ENCODE peak calls at places on chromosomes 2 and 18, in five cellular contexts. N, W, F, S and Z are unnamed samples. For H3K36me3 and H3K9me3, the result is how much of the 10 kb centered on the place peaks cover.

GRCh38 chr2:54838585-54839035 is 115.1 kb downstream of the EML6 start:
- DNase-seq in N (peak), W (peak), F (peak), S (peak), Z (peak)

GRCh38 chr2:46601328-46601963 is 122.1 kb downstream of the TMEM247 start:
- DNase-seq in N (peak), W (no peak), F (peak), S (no peak), Z (no peak)

GRCh38 chr2:1504311-1504750 is 91.1 kb downstream of the TPO start:
- DNase-seq in N (no peak), W (no peak), F (no peak), S (no peak), Z (no peak)

GRCh38 chr18:74897971-74898657 is 300.4 kb downstream of the ZNF407 start:
- DNase-seq in N (peak), W (no peak), F (peak), S (no peak), Z (peak)

GRCh38 chr2:215693269-215693998 is 257.6 kb upstream of the FN1 start:
- DNase-seq in N (peak), W (no peak), F (peak), S (no peak), Z (peak)

GRCh38 chr2:240449764-240450531 is 14.5 kb downstream of the GPC1 start:
- DNase-seq in N (no peak), W (no peak), F (peak), S (no peak), Z (no peak)

GRCh38 chr2:122530812-122531211 is 775.4 kb downstream of the TSN start:
- DNase-seq in N (no peak), W (no peak), F (no peak), S (no peak), Z (no peak)

GRCh38 chr2:71465356-71465755 is 12.0 kb downstream of the DYSF start:
- DNase-seq in N (no peak), W (no peak), F (no peak), S (no peak), Z (no peak)

GRCh38 chr2:126658316-126658909 is 2.5 kb downstream of the GYPC start:
- DNase-seq in N (no peak), W (no peak), F (no peak), S (no peak), Z (no peak)

GRCh38 chr2:108297436-108298141 is 8.9 kb downstream of the SULT1C2 start:
- DNase-seq in N (peak), W (no peak), F (peak), S (no peak), Z (peak)

GRCh38 chr18:34942975-34943374 is 98.2 kb upstream of the MAPRE2 start:
- DNase-seq in N (no peak), W (peak), F (no peak), S (no peak), Z (no peak)

GRCh38 chr18:45775241-45775676 is 50.2 kb upstream of the SIGLEC15 start:
- DNase-seq in N (no peak), W (peak), F (peak), S (peak), Z (peak)

GRCh38 chr2:217610411-217610814 is 392.4 kb downstream of the TNS1 start:
- DNase-seq in N (no peak), W (no peak), F (no peak), S (no peak), Z (no peak)

GRCh38 chr2:236180831-236181453 is 12.8 kb upstream of the GBX2 start:
- DNase-seq in N (peak), W (peak), F (peak), S (peak), Z (peak)

GRCh38 chr2:190763901-190764514 is 115.1 kb downstream of the NAB1 start:
- DNase-seq in N (peak), W (no peak), F (peak), S (no peak), Z (no peak)

GRCh38 chr2:150127271-150127990 is 360.0 kb downstream of the RND3 start:
- DNase-seq in N (no peak), W (no peak), F (no peak), S (no peak), Z (no peak)

GRCh38 chr18:22550861-22551260 is 133.1 kb upstream of the CTAGE1 start:
- DNase-seq in N (no peak), W (no peak), F (no peak), S (no peak), Z (no peak)

GRCh38 chr2:84881581-84882414 is 914 bp upstream of the TRABD2A start:
- DNase-seq in N (peak), W (peak), F (peak), S (peak), Z (peak)

GRCh38 chr2:70044290-70045040 is 42.8 kb upstream of the PCBP1 start:
- DNase-seq in N (peak), W (peak), F (no peak), S (no peak), Z (no peak)

GRCh38 chr18:32469691-32470131 is 971 bp downstream of the GAREM1 start:
- DNase-seq in N (peak), W (peak), F (peak), S (no peak), Z (no peak)

GRCh38 chr18:57898506-57899124 is 95.5 kb upstream of the ATP8B1 start:
- DNase-seq in N (peak), W (no peak), F (peak), S (no peak), Z (peak)

GRCh38 chr2:28810384-28811285 is at the start of gene SPDYA:
- DNase-seq in N (peak), W (peak), F (peak), S (no peak), Z (peak)

GRCh38 chr18:42298744-42299685 is 344.0 kb downstream of the PIK3C3 start:
- DNase-seq in N (peak), W (peak), F (peak), S (peak), Z (peak)

GRCh38 chr2:96267159-96267971 is 1.3 kb downstream of the CIAO1 start:
- DNase-seq in N (peak), W (peak), F (peak), S (peak), Z (peak)

GRCh38 chr2:224354631-224355211 is 47.2 kb downstream of the FAM124B start:
- DNase-seq in N (no peak), W (no peak), F (no peak), S (no peak), Z (no peak)

GRCh38 chr2:240237609-240238151 is 97.2 kb upstream of the OTOS start:
- DNase-seq in N (peak), W (no peak), F (peak), S (no peak), Z (peak)

GRCh38 chr2:237429761-237430160 is 15.8 kb upstream of the COL6A3 start:
- DNase-seq in N (no peak), W (no peak), F (no peak), S (no peak), Z (no peak)

GRCh38 chr2:128445533-128445900 is 126.8 kb upstream of the HS6ST1 start:
- DNase-seq in N (no peak), W (no peak), F (no peak), S (no peak), Z (no peak)

GRCh38 chr2:239055756-239056493 is 208.0 kb downstream of the TWIST2 start:
- DNase-seq in N (peak), W (no peak), F (no peak), S (no peak), Z (no peak)
- H3K36me3 ChIP-seq in N (under half), W (under half), F (under half), S (under half), Z (under half)

GRCh38 chr2:86439879-86440630 is 1.1 kb upstream of the KDM3A start:
- DNase-seq in N (no peak), W (no peak), F (no peak), S (no peak), Z (no peak)
- H3K4me3 ChIP-seq in N (no peak), W (no peak), F (no peak), S (no peak), Z (peak)

DNA sequence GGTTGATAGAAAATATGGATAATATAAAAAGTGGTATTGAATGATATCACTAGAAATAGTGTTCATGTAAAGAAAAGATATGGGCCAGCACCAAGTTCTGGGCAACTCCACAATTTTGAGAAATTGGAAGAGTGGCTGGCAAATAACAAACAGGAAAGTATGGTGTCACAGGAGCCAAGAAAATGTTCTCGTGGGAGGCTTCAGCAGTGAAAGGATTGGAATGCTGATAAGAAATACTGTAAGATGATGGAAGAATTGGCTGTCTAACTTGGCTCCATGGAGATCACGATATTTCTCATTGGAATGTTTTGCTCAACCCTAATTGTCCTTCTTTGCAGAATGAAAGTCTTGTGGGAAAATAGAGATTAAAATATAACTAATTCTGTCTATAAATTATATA is 856.8 kb downstream of the DPP10 start:
- DNase-seq in N (no peak), W (no peak), F (no peak), S (no peak), Z (no peak)
- H3K9me3 ChIP-seq in N (under half), W (under half), F (under half), S (under half), Z (under half)

GRCh38 chr18:54269924-54270844 is 867 bp downstream of the POLI start:
- DNase-seq in N (peak), W (no peak), F (peak), S (peak), Z (peak)

GRCh38 chr18:54263904-54264336 is 5.4 kb upstream of the POLI start:
- DNase-seq in N (no peak), W (no peak), F (no peak), S (no peak), Z (no peak)

GRCh38 chr18:54261894-54262293 is 7.4 kb upstream of the POLI start:
- DNase-seq in N (no peak), W (no peak), F (no peak), S (no peak), Z (no peak)

GRCh38 chr18:54267688-54268087 is 1.6 kb upstream of the POLI start:
- DNase-seq in N (no peak), W (no peak), F (no peak), S (no peak), Z (no peak)
- H3K36me3 ChIP-seq in N (under half), W (under half), F (under half), S (under half), Z (under half)

GRCh38 chr2:120346667-120347358 is 877 bp downstream of the INHBB start:
- DNase-seq in N (no peak), W (no peak), F (peak), S (no peak), Z (peak)
- H3K4me3 ChIP-seq in N (peak), W (no peak), F (peak), S (no peak), Z (peak)